ENCODE peak calls at places on chromosomes 12 and 14, in four cellular contexts. G is GM23338, Z is OCI-LY7, L is hepatocyte. F is an unnamed sample.

GRCh38 chr14:81625343-81625742 is 91.7 kb upstream of the SEL1L start:
- DNase-seq in Z (peak; percentile 65), L (peak; percentile 46), G (peak; percentile 67), F (no peak)

GRCh38 chr14:45946251-45946650 is 693.2 kb upstream of the MIS18BP1 start:
- DNase-seq in G (no peak), L (no peak), Z (no peak), F (no peak)

GRCh38 chr12:83527700-83528281 is 841.1 kb downstream of the TMTC2 start:
- DNase-seq in G (no peak), Z (no peak), L (no peak), F (no peak)

GRCh38 chr14:91170504-91171121 is 56.7 kb downstream of the DGLUCY start:
- DNase-seq in G (no peak), L (no peak), Z (no peak), F (peak; percentile 42)

GRCh38 chr14:94171208-94171607 is 2.9 kb upstream of the PPP4R4 start:
- DNase-seq in Z (no peak), L (no peak), G (no peak), F (peak; percentile 6)

GRCh38 chr12:65464930-65465329 is 186.4 kb downstream of the MSRB3 start:
- DNase-seq in G (no peak), Z (no peak), L (peak; percentile 69), F (peak; percentile 90)

GRCh38 chr14:85529803-85530574 is at the start of gene FLRT2:
- DNase-seq in G (peak; percentile 72), L (peak; percentile 62), Z (no peak), F (no peak)

GRCh38 chr14:26984318-26985177 is 386.7 kb upstream of the NOVA1 start:
- DNase-seq in G (peak; percentile 87), Z (peak; percentile 34), L (peak; percentile 84), F (peak; percentile 30)

GRCh38 chr12:6987956-6988573 is 17.4 kb downstream of the EMG1 start:
- DNase-seq in G (no peak), Z (no peak), L (peak; percentile 66), F (no peak)

GRCh38 chr12:42409471-42409870 is 83.5 kb downstream of the PPHLN1 start:
- DNase-seq in Z (no peak), G (no peak), L (no peak), F (no peak)

GRCh38 chr14:95533822-95534221 is 1.0 kb upstream of the GLRX5 start:
- DNase-seq in G (peak; percentile 23), Z (peak; percentile 37), L (no peak), F (no peak)

GRCh38 chr14:77707355-77707723 is 484 bp downstream of the ALKBH1 start:
- DNase-seq in G (peak; percentile 33), Z (peak; percentile 23), L (peak; percentile 60), F (peak; percentile 30)
- TF ChIP-seq CTCF in G (peak; percentile 0), Z (peak; percentile 72), L (peak; percentile 52), F (peak; percentile 41)

DNA sequence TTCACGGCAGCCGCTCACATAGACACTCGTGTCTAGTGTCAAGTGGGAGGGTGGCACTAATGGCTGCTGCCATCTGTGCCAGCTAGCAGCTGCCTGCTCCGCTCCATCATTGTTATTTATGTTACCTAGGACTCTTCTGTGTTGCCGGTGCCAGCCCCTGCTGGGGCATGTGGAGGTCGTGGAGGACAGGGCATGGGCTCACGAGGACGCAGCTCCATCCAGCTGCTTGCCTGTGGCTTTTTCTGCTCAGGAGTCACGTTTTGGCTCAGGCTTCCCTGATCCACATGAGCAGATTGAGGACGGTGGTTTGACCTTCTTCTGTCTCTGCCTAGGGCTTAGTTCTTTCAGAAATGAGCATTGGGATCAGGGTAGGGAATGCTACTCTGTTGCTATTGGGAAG is 31.2 kb downstream of the TPCN1 start:
- DNase-seq in Z (no peak), L (no peak), G (no peak), F (no peak)
- H3K4me2 ChIP-seq in Z (no peak overlapping the region), L (no peak overlapping the region), G (no peak overlapping the region), F (no peak overlapping the region)

GRCh38 chr14:68816943-68817430 is 24.1 kb upstream of the ZFP36L1 start:
- DNase-seq in L (no peak), Z (no peak), G (no peak), F (no peak)
- H3K4me3 ChIP-seq in L (no peak overlapping the region), Z (peak overlapping the region; percentile 61), G (peak overlapping the region; percentile 60), F (no peak overlapping the region)

DNA sequence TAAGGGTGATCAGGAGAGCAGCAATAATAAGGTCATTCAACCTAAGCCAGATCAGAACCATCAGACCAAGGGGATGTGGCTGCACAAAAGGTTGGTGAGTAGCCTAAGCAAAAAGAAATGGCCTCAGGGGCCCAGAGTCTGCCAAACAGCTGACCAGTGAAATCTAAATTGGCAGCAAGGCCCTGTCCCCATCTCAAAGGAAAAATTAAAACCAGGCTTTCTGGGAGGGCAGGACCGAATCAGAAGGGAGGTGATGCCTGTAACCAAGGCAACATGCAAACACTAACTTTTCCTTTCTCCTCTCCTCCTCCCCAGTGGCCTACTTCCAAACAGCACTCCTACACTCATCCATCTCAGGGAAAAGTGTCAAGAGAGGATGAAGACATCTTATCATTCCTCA is 256.4 kb downstream of the NUAK1 start:
- DNase-seq in G (peak; percentile 20), Z (no peak), L (no peak), F (peak; percentile 54)
- TF ChIP-seq CTCF in G (no peak), Z (no peak), L (no peak), F (no peak)

DNA sequence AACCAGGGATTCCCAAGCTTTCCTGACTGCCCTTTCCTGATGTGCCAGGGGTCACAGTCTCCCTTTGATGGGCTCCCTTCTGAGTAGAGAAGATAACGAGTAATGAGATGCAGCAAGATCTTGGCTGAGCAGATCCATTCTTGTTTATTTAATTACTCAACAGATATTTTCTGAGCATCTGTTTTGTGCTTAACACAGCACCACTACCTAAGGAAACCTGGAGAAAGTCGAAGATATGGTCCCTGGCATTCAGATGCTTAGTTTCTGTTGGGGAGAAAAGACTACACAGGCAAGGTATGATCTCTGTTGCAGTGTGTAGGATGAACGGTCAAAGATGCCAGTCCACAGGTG is 3.9 kb downstream of the AJUBA start:
- DNase-seq in L (no peak), G (no peak), Z (no peak), F (no peak)
- H3K4me2 ChIP-seq in L (peak overlapping the region; percentile 88), G (peak overlapping the region; percentile 92), Z (no peak overlapping the region), F (peak overlapping the region; percentile 97)

F was measured in astrocyte.